ENCODE peak calls at places on chromosomes 16 and 17, in four cellular contexts. P is type B pancreatic cell; W is naive thymus-derived CD4-positive, alpha-beta T cell; J is HEK293T. B is an unnamed sample.

GRCh38 chr17:81958633-81959342 is 2.2 kb downstream of the NOTUM start:
- DNase-seq in J (no peak), W (no peak), P (peak; percentile 70), B (no peak)

GRCh38 chr16:84115919-84116719 is 623 bp downstream of the MBTPS1 start:
- DNase-seq in J (no peak), P (no peak), W (peak; percentile 76), B (peak; percentile 87)

GRCh38 chr16:72995151-72995881 is 52.6 kb downstream of the ZFHX3 start:
- DNase-seq in P (no peak), J (peak; percentile 62), W (no peak), B (peak; percentile 26)

GRCh38 chr17:2050871-2051387 is 4.0 kb upstream of the HIC1 start:
- DNase-seq in P (no peak), W (no peak), J (peak; percentile 25), B (peak; percentile 31)

GRCh38 chr16:29141586-29142324 is 156.9 kb downstream of the LAT start:
- DNase-seq in P (no peak), J (no peak), W (no peak), B (no peak)

GRCh38 chr16:77894054-77894632 is 105.8 kb downstream of the VAT1L start:
- DNase-seq in W (no peak), J (no peak), P (no peak), B (no peak)

GRCh38 chr17:17558431-17558830 is 33.1 kb downstream of the PEMT start:
- DNase-seq in P (no peak), J (no peak), W (no peak), B (no peak)

GRCh38 chr17:11719203-11719602 is 120.9 kb downstream of the DNAH9 start:
- DNase-seq in P (no peak), J (no peak), W (no peak), B (no peak)

GRCh38 chr16:81784042-81784785 is 5.1 kb downstream of the PLCG2 start:
- DNase-seq in J (no peak), P (no peak), W (no peak), B (no peak)

GRCh38 chr16:24208710-24209109 is 47.4 kb upstream of the CACNG3 start:
- DNase-seq in P (no peak), J (no peak), W (no peak), B (no peak)

GRCh38 chr16:80776856-80777255 is 27.5 kb downstream of the CDYL2 start:
- DNase-seq in J (no peak), W (no peak), P (no peak), B (no peak)

GRCh38 chr17:64001763-64002529 is 3.8 kb downstream of the PRR29 start:
- DNase-seq in P (no peak), J (no peak), W (no peak), B (no peak)

GRCh38 chr16:81889896-81890634 is 111.0 kb downstream of the PLCG2 start:
- DNase-seq in P (no peak), W (peak; percentile 32), J (peak; percentile 66), B (peak; percentile 55)

GRCh38 chr16:16938009-16938408 is 532.8 kb downstream of the XYLT1 start:
- DNase-seq in P (no peak), J (no peak), W (no peak), B (no peak)

GRCh38 chr16:14057878-14058382 is 13.2 kb upstream of the MRTFB start:
- DNase-seq in P (no peak), W (no peak), J (no peak), B (no peak)

GRCh38 chr16:23398987-23399805 is 53.8 kb downstream of the COG7 start:
- DNase-seq in W (no peak), J (no peak), P (no peak), B (no peak)

GRCh38 chr17:6454495-6455320 is 10.5 kb downstream of the PIMREG start:
- DNase-seq in P (no peak), J (no peak), W (no peak), B (no peak)

GRCh38 chr16:86651823-86652222 is 73.5 kb downstream of the FOXL1 start:
- DNase-seq in J (no peak), P (no peak), W (no peak), B (no peak)

GRCh38 chr16:64254443-64255367 is 867.2 kb downstream of the CDH11 start:
- DNase-seq in W (no peak), P (no peak), J (no peak), B (no peak)

GRCh38 chr16:71303938-71304337 is 14.7 kb upstream of the CMTR2 start:
- DNase-seq in W (no peak), P (no peak), J (no peak), B (no peak)

GRCh38 chr16:30358990-30359870 is 4.1 kb upstream of the CD2BP2 start:
- DNase-seq in W (no peak), P (no peak), J (no peak), B (no peak)

GRCh38 chr17:3964203-3965122 is at the start of gene ATP2A3:
- DNase-seq in J (no peak), W (peak; percentile 65), P (no peak), B (no peak)

GRCh38 chr16:78237856-78238255 is 138.4 kb downstream of the WWOX start:
- DNase-seq in W (no peak), J (no peak), P (no peak), B (no peak)

GRCh38 chr16:30698139-30698815 is 694 bp upstream of the SRCAP start:
- DNase-seq in J (peak; percentile 99), P (peak; percentile 99), W (peak; percentile 100), B (peak; percentile 99)

GRCh38 chr16:51524555-51525373 is 373.7 kb upstream of the SALL1 start:
- DNase-seq in P (no peak), W (no peak), J (no peak), B (no peak)

GRCh38 chr16:67613808-67614207 is 31.1 kb upstream of the CARMIL2 start:
- DNase-seq in W (no peak), P (no peak), J (no peak), B (no peak)

GRCh38 chr16:85202631-85203461 is 90.6 kb upstream of the CIBAR2 start:
- DNase-seq in P (no peak), W (no peak), J (no peak), B (no peak)

GRCh38 chr17:66689192-66689591 is 145.7 kb upstream of the CACNG5 start:
- DNase-seq in J (no peak), P (no peak), W (no peak), B (no peak)

GRCh38 chr17:9615486-9615885 is 29.8 kb upstream of the USP43 start:
- DNase-seq in W (no peak), P (no peak), J (no peak), B (no peak)

GRCh38 chr17:47914296-47914948 is 18.4 kb downstream of the SP2 start:
- DNase-seq in W (no peak), J (no peak), P (no peak), B (no peak)

GRCh38 chr17:72219824-72220473 is 99.1 kb downstream of the SOX9 start:
- DNase-seq in P (no peak), J (no peak), W (no peak), B (no peak)

GRCh38 chr16:28873543-28874201 is 4.6 kb upstream of the ATP2A1 start:
- DNase-seq in J (peak; percentile 64), W (peak; percentile 49), P (no peak), B (peak; percentile 57)

GRCh38 chr17:30556374-30557332 is 79.4 kb downstream of the GOSR1 start:
- DNase-seq in P (no peak), W (no peak), J (no peak), B (no peak)

GRCh38 chr16:27426423-27427408 is 24.7 kb downstream of the IL21R start:
- DNase-seq in P (peak; percentile 39), J (peak; percentile 51), W (peak; percentile 51), B (no peak)